ENCODE peak calls at places on chromosomes 3 and 15, in seven cellular contexts. Z, U, V, E, R, C and T are unnamed samples.

GRCh38 chr3:181568248-181568647 is 143.5 kb upstream of the SOX2 start:
- DNase-seq in Z (no peak), U (no peak), V (peak), E (no peak), R (no peak), C (no peak), T (no peak)

GRCh38 chr3:195224980-195225580 is 45.9 kb downstream of the XXYLT1 start:
- DNase-seq in Z (no peak), U (peak), V (no peak), E (no peak), R (peak), C (no peak), T (no peak)

GRCh38 chr3:149352556-149352955 is 19.1 kb upstream of the TM4SF18 start:
- DNase-seq in Z (peak), U (no peak), V (peak), E (peak), R (no peak), C (peak), T (peak)

GRCh38 chr15:81108427-81108826 is 25.6 kb upstream of the CFAP161 start:
- DNase-seq in Z (peak), U (no peak), V (no peak), E (no peak), R (no peak), C (no peak), T (no peak)

GRCh38 chr15:42358141-42358540 is 1.2 kb upstream of the CAPN3 start:
- DNase-seq in Z (no peak), U (no peak), V (no peak), E (no peak), R (no peak), C (no peak), T (no peak)

GRCh38 chr3:192077795-192078497 is 617.0 kb downstream of the PYDC2 start:
- DNase-seq in Z (no peak), U (no peak), V (no peak), E (no peak), R (no peak), C (no peak), T (no peak)

GRCh38 chr3:49406571-49407565 is 4.9 kb downstream of the RHOA start:
- DNase-seq in Z (no peak), U (no peak), V (no peak), E (peak), R (no peak), C (no peak), T (no peak)

GRCh38 chr15:101313041-101313761 is 18.2 kb upstream of the SNRPA1 start:
- DNase-seq in Z (no peak), U (no peak), V (no peak), E (no peak), R (no peak), C (no peak), T (no peak)

GRCh38 chr15:80275946-80276345 is 23.9 kb upstream of the CTXND1 start:
- DNase-seq in Z (peak), U (no peak), V (no peak), E (no peak), R (no peak), C (no peak), T (no peak)

GRCh38 chr3:177236704-177237103 is 39.4 kb upstream of the TBL1XR1 start:
- DNase-seq in Z (peak), U (no peak), V (no peak), E (no peak), R (no peak), C (no peak), T (no peak)

GRCh38 chr3:143851331-143852017 is 3.2 kb upstream of the SLC9A9 start:
- DNase-seq in Z (no peak), U (no peak), V (no peak), E (no peak), R (no peak), C (no peak), T (no peak)

GRCh38 chr3:51706788-51707731 is at the start of gene GRM2:
- DNase-seq in Z (peak), U (no peak), V (peak), E (peak), R (no peak), C (peak), T (peak)

GRCh38 chr3:193014961-193015360 is 97.3 kb upstream of the MB21D2 start:
- DNase-seq in Z (no peak), U (no peak), V (no peak), E (no peak), R (no peak), C (no peak), T (no peak)

GRCh38 chr15:99343836-99344551 is 92.7 kb downstream of the LRRC28 start:
- DNase-seq in Z (no peak), U (no peak), V (no peak), E (peak), R (peak), C (no peak), T (no peak)

GRCh38 chr3:30454636-30455035 is 151.8 kb upstream of the TGFBR2 start:
- DNase-seq in Z (no peak), U (no peak), V (no peak), E (peak), R (no peak), C (no peak), T (no peak)

GRCh38 chr15:52765779-52766178 is 24.4 kb downstream of the ONECUT1 start:
- DNase-seq in Z (peak), U (no peak), V (peak), E (no peak), R (no peak), C (no peak), T (no peak)

GRCh38 chr15:66287461-66288055 is 5.8 kb upstream of the DIS3L start:
- DNase-seq in Z (peak), U (no peak), V (peak), E (no peak), R (no peak), C (no peak), T (peak)

GRCh38 chr15:97566957-97567356 is 393.5 kb upstream of the ARRDC4 start:
- DNase-seq in Z (no peak), U (no peak), V (no peak), E (no peak), R (no peak), C (no peak), T (peak)

GRCh38 chr3:111715911-111716523 is 120.9 kb upstream of the ZBED2 start:
- DNase-seq in Z (peak), U (no peak), V (peak), E (no peak), R (peak), C (no peak), T (peak)

GRCh38 chr15:40456738-40457137 is 14.0 kb upstream of the CHST14 start:
- DNase-seq in Z (no peak), U (no peak), V (no peak), E (peak), R (no peak), C (peak), T (no peak)

GRCh38 chr3:3127432-3128010 is 781 bp downstream of the TRNT1 start:
- DNase-seq in Z (peak), U (no peak), V (no peak), E (no peak), R (no peak), C (no peak), T (peak)

GRCh38 chr3:196141866-196142673 is 60.2 kb upstream of the TFRC start:
- DNase-seq in Z (peak), U (no peak), V (no peak), E (no peak), R (no peak), C (peak), T (no peak)

GRCh38 chr3:43632269-43632733 is 10.5 kb upstream of the ANO10 start:
- DNase-seq in Z (peak), U (no peak), V (peak), E (no peak), R (no peak), C (no peak), T (no peak)

GRCh38 chr3:139357899-139358298 is 14.1 kb downstream of the MRPS22 start:
- DNase-seq in Z (no peak), U (no peak), V (no peak), E (no peak), R (no peak), C (no peak), T (no peak)

GRCh38 chr15:47652213-47652852 is 65.0 kb upstream of the SEMA6D start:
- DNase-seq in Z (no peak), U (no peak), V (no peak), E (no peak), R (no peak), C (no peak), T (no peak)

GRCh38 chr15:50418041-50418583 is 6.1 kb upstream of the USP8 start:
- DNase-seq in Z (no peak), U (no peak), V (no peak), E (no peak), R (no peak), C (no peak), T (no peak)

GRCh38 chr3:18389108-18389733 is 35.9 kb downstream of the SATB1 start:
- DNase-seq in Z (peak), U (no peak), V (peak), E (no peak), R (no peak), C (no peak), T (peak)

GRCh38 chr3:145557405-145557804 is 603.6 kb downstream of the PLOD2 start:
- DNase-seq in Z (peak), U (no peak), V (peak), E (no peak), R (no peak), C (no peak), T (peak)

GRCh38 chr3:109098245-109098644 is 19.7 kb downstream of the MORC1 start:
- DNase-seq in Z (peak), U (no peak), V (no peak), E (no peak), R (no peak), C (no peak), T (no peak)

GRCh38 chr3:13579089-13579488 is 30.2 kb downstream of the FBLN2 start:
- DNase-seq in Z (peak), U (no peak), V (peak), E (no peak), R (no peak), C (no peak), T (peak)

GRCh38 chr15:45268135-45268534 is 16.1 kb downstream of the SLC28A2 start:
- DNase-seq in Z (peak), U (no peak), V (no peak), E (no peak), R (no peak), C (no peak), T (no peak)
- TF ChIP-seq CTCF in Z (peak), U (no peak), V (no peak), E (no peak), R (no peak), C (no peak), T (no peak)

GRCh38 chr3:189038773-189039720 is 132.7 kb upstream of the TPRG1 start:
- DNase-seq in Z (no peak), U (no peak), V (no peak), E (no peak), R (no peak), C (no peak), T (no peak)

GRCh38 chr3:189040934-189041333 is 130.8 kb upstream of the TPRG1 start:
- DNase-seq in Z (no peak), U (no peak), V (no peak), E (no peak), R (no peak), C (no peak), T (no peak)

GRCh38 chr3:189042832-189043231 is 128.9 kb upstream of the TPRG1 start:
- DNase-seq in Z (no peak), U (no peak), V (no peak), E (no peak), R (no peak), C (no peak), T (no peak)

GRCh38 chr3:189041482-189042090 is 130.2 kb upstream of the TPRG1 start:
- DNase-seq in Z (peak), U (no peak), V (peak), E (no peak), R (peak), C (no peak), T (peak)
- TF ChIP-seq CTCF in Z (peak), U (no peak), V (peak), E (peak), R (peak), C (peak), T (peak)

GRCh38 chr15:25690673-25691543 is 172.2 kb downstream of the ATP10A start:
- DNase-seq in Z (peak), U (no peak), V (peak), E (no peak), R (no peak), C (no peak), T (no peak)

GRCh38 chr15:25691544-25692430 is 171.3 kb downstream of the ATP10A start:
- DNase-seq in Z (no peak), U (no peak), V (peak), E (no peak), R (no peak), C (no peak), T (no peak)

GRCh38 chr15:25688166-25688565 is 175.0 kb downstream of the ATP10A start:
- DNase-seq in Z (no peak), U (no peak), V (no peak), E (no peak), R (no peak), C (no peak), T (no peak)

GRCh38 chr15:25687689-25688088 is 175.4 kb downstream of the ATP10A start:
- DNase-seq in Z (no peak), U (no peak), V (no peak), E (no peak), R (no peak), C (no peak), T (no peak)

DNA sequence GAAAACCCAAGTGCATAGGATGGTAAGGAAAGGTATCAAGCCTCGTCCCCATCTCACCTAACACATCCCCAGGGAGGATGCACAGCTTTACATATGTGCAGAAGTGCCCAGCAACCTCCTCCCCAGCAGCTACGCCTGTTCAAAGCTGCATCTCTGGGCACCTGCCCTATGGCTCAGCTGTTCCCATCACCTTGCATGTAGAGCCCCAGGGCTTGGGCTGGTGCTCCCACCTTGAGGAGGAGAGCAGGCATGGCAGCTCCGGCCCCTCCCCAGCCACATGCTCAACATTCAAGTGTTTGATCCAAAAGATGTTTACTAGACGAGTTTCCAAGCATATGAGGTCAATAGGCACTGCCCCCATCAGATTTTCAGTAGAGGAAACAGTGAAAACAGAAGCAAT is 173.5 kb downstream of the ATP10A start:
- DNase-seq in Z (no peak), U (no peak), V (no peak), E (no peak), R (no peak), C (no peak), T (no peak)
- TF ChIP-seq CTCF in Z (no peak), U (no peak), V (no peak), E (peak), R (no peak), C (no peak), T (no peak)

GRCh38 chr15:68279218-68279533 is 1.6 kb downstream of the FEM1B start:
- DNase-seq in Z (no peak), U (no peak), V (no peak), E (no peak), R (no peak), C (no peak), T (no peak)
- TF ChIP-seq CTCF in Z (no peak), U (no peak), V (no peak), E (no peak), R (no peak), C (no peak), T (no peak)